ENCODE peak calls at places on chromosomes 16 and 17, in eight cellular contexts. O is HL-60, G is HCT116, A is Panc1, X is K562, T is SK-N-SH, J is HepG2, Y is GM12878. Z is an unnamed sample.

GRCh38 chr17:80116923-80117380 is 15.6 kb downstream of the GAA start:
- DNase-seq in J (no peak), T (peak), X (no peak), A (no peak), O (no peak), G (no peak), Y (no peak), Z (no peak)

GRCh38 chr17:40646791-40647548 is 648 bp downstream of the SMARCE1 start:
- DNase-seq in X (peak), A (no peak), J (peak), T (no peak), Y (no peak), O (peak), G (peak), Z (peak)

GRCh38 chr17:17420561-17421269 is 56.1 kb upstream of the MED9 start:
- DNase-seq in X (peak), J (no peak), T (no peak), O (no peak), G (no peak), Y (no peak), A (no peak), Z (no peak)

GRCh38 chr17:10186771-10187425 is 11.5 kb downstream of the GAS7 start:
- DNase-seq in Y (no peak), J (no peak), X (no peak), G (no peak), T (no peak), A (no peak), O (no peak), Z (no peak)

GRCh38 chr16:54903047-54903446 is 27.6 kb upstream of the IRX5 start:
- DNase-seq in Y (no peak), X (no peak), J (no peak), G (no peak), O (no peak), T (no peak), A (no peak), Z (no peak)

GRCh38 chr17:79761894-79762570 is 15.9 kb upstream of the CBX2 start:
- DNase-seq in T (no peak), G (no peak), X (no peak), Y (no peak), O (no peak), A (no peak), J (no peak), Z (no peak)

GRCh38 chr16:70676571-70677498 is 9.0 kb downstream of the MTSS2 start:
- DNase-seq in T (peak), J (no peak), G (no peak), X (no peak), A (no peak), Y (no peak), O (no peak), Z (no peak)

GRCh38 chr16:76959166-76959565 is 231.8 kb upstream of the MON1B start:
- DNase-seq in T (no peak), G (no peak), Y (no peak), J (no peak), X (no peak), O (no peak), A (no peak), Z (no peak)

GRCh38 chr17:12463102-12463501 is 202.6 kb upstream of the MYOCD start:
- DNase-seq in A (no peak), O (no peak), G (no peak), Y (no peak), T (no peak), J (no peak), X (no peak), Z (no peak)

GRCh38 chr16:58077796-58078195 is 51.4 kb downstream of the CFAP20 start:
- DNase-seq in G (no peak), J (no peak), X (no peak), O (no peak), T (no peak), A (no peak), Y (no peak), Z (no peak)

GRCh38 chr16:53893731-53894435 is 189.9 kb downstream of the FTO start:
- DNase-seq in X (no peak), T (no peak), O (no peak), A (no peak), G (no peak), J (no peak), Y (no peak), Z (no peak)

GRCh38 chr17:40338058-40338457 is 26.5 kb downstream of the GJD3 start:
- DNase-seq in G (no peak), T (no peak), J (no peak), A (no peak), Y (no peak), O (peak), X (no peak), Z (no peak)

GRCh38 chr17:77905266-77905665 is 53.2 kb upstream of the TNRC6C start:
- DNase-seq in O (no peak), A (no peak), J (no peak), T (no peak), G (no peak), Y (no peak), X (no peak), Z (no peak)

GRCh38 chr17:45838751-45839150 is 5.9 kb upstream of the SPPL2C start:
- DNase-seq in O (no peak), Y (no peak), X (no peak), J (no peak), A (no peak), G (no peak), T (no peak), Z (no peak)

GRCh38 chr17:47253541-47254402 is at the start of gene ITGB3:
- DNase-seq in A (no peak), G (peak), O (peak), Y (no peak), X (peak), T (peak), J (peak), Z (peak)

GRCh38 chr16:524274-525011 is 3.1 kb upstream of the CAPN15 start:
- DNase-seq in O (no peak), A (no peak), Y (no peak), J (no peak), X (no peak), G (no peak), T (no peak), Z (no peak)
- TF ChIP-seq CTCF in O (no peak), A (no peak), Y (no peak), J (no peak), X (no peak), G (no peak), T (no peak), Z (no peak)

GRCh38 chr16:16974192-16974591 is 496.6 kb downstream of the XYLT1 start:
- DNase-seq in A (no peak), G (no peak), T (no peak), Y (no peak), J (no peak), X (no peak), O (no peak), Z (no peak)
- TF ChIP-seq POLR2AphosphoS5 in A (no peak), G (no peak), T (no peak), Y (no peak), J (no peak), X (no peak), O (no peak), Z (no peak)

DNA sequence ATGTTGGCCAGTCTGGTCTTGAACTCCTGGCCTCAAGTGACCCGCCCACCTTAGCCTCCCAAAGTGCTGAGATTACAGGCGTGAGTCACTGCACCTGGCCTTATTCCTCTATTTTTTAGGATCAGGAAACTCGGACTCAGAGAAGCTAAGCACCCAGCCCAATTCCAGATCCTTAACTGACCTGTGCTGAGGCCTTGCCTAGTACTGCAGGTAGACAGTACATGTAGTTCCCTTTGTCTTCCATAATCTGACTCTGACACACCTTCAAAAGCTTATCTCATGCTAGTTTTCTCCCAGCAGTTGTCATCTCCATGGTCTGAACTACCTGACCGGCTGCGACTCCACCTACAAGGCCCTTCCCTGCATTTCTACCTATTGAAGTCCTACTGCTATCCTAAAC is 65.7 kb upstream of the AXIN2 start:
- DNase-seq in O (no peak), G (no peak), X (no peak), A (no peak), T (no peak), Y (no peak), J (no peak), Z (no peak)
- TF ChIP-seq REST in O (no peak), G (no peak), X (no peak), A (no peak), T (no peak), Y (no peak), J (no peak), Z (no peak)

GRCh38 chr17:83085103-83085502 is 5.7 kb downstream of the METRNL start:
- DNase-seq in G (no peak), O (no peak), A (no peak), X (no peak), Y (no peak), J (no peak), T (no peak), Z (no peak)

GRCh38 chr17:83084214-83084613 is 4.8 kb downstream of the METRNL start:
- DNase-seq in T (no peak), O (no peak), Y (no peak), A (no peak), J (no peak), X (no peak), G (no peak), Z (no peak)

GRCh38 chr17:83084621-83085056 is 5.2 kb downstream of the METRNL start:
- DNase-seq in X (no peak), O (no peak), A (no peak), G (no peak), Y (no peak), J (no peak), T (no peak), Z (no peak)

GRCh38 chr17:83086197-83086880 is 6.9 kb downstream of the METRNL start:
- DNase-seq in J (no peak), T (no peak), G (no peak), O (peak), Y (no peak), X (no peak), A (no peak), Z (no peak)

DNA sequence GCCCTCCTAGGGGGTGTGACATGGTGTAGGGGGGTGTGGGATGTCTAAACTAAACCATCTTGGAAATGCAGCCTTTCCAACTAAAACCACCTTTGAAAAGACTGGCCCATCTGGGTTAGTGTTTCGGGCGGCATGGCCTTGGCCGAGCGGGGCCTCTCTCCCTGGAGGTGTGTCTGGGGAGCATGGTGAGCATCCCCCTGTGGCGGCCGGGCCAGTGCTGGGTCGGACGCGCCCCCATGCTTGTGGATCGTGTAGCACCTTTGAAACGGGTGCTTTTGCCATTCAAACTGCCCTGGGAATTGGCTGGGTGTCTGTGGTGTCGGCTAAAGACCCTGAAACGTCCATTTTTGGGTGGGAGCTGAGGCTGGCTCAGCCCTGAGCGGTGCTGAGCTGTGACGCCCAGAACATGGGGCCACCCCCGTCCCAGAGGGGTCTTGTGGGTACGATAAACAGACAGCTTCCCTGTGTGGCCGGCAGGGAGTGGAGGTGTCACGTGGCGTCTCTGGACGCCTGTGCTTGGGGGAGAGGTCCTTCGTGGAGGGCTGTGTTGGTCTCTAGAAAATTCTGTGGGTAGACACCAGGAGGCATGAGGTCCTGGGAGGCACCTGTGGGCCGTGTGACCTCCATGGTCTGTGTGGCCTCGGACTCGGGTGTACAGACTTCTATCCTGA is 6.3 kb downstream of the METRNL start:
- DNase-seq in Y (no peak), G (no peak), X (no peak), T (no peak), O (no peak), A (no peak), J (no peak), Z (no peak)
- TF ChIP-seq CTCF in Y (no peak), G (no peak), X (no peak), T (no peak), O (no peak), A (no peak), J (no peak), Z (no peak)

GRCh38 chr16:73265124-73265838 is 217.4 kb upstream of the ZFHX3 start:
- DNase-seq in G (no peak), X (peak), Y (no peak), J (no peak), A (no peak), O (no peak), T (no peak), Z (peak)

GRCh38 chr16:73268311-73268997 is 220.5 kb upstream of the ZFHX3 start:
- DNase-seq in T (peak), A (no peak), G (no peak), O (no peak), Y (no peak), J (peak), X (no peak), Z (peak)

DNA sequence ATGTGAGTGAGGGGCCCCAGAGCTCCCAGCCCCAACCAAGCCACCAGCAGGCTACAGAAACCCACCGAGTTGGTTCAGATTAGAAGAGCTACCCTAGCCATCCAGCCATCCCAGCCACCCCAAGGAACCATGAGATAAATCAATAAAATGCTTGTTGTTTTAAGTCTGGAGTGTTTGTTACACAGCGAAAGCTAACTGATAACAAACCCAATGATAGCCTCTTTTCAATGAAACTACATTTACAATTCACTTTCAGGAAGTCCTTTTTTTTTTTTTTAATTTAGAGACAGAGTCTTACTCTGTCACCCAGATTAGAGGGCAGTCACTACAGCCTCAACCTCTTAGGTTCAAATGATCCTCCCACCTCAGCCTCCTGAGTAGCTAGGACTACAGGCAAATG is 215.0 kb upstream of the ZFHX3 start:
- DNase-seq in A (no peak), J (no peak), Y (no peak), O (no peak), T (no peak), G (no peak), X (no peak), Z (no peak)
- TF ChIP-seq POLR2AphosphoS5 in A (no peak), J (no peak), Y (no peak), O (no peak), T (no peak), G (no peak), X (no peak), Z (no peak)

GRCh38 chr17:64447526-64447925 is 1.4 kb upstream of the MILR1 start:
- DNase-seq in G (no peak), A (no peak), X (no peak), O (no peak), T (no peak), J (no peak), Y (no peak), Z (no peak)

GRCh38 chr17:64443086-64443760 is 5.7 kb upstream of the MILR1 start:
- DNase-seq in T (no peak), O (no peak), X (no peak), A (no peak), J (no peak), G (peak), Y (no peak), Z (peak)

GRCh38 chr17:64441772-64442549 is 7.0 kb upstream of the MILR1 start:
- DNase-seq in G (no peak), A (no peak), J (peak), X (peak), O (peak), T (no peak), Y (no peak), Z (no peak)

GRCh38 chr17:64437944-64438525 is 10.9 kb upstream of the MILR1 start:
- DNase-seq in J (no peak), A (no peak), Y (no peak), O (no peak), X (no peak), T (no peak), G (no peak), Z (no peak)

DNA sequence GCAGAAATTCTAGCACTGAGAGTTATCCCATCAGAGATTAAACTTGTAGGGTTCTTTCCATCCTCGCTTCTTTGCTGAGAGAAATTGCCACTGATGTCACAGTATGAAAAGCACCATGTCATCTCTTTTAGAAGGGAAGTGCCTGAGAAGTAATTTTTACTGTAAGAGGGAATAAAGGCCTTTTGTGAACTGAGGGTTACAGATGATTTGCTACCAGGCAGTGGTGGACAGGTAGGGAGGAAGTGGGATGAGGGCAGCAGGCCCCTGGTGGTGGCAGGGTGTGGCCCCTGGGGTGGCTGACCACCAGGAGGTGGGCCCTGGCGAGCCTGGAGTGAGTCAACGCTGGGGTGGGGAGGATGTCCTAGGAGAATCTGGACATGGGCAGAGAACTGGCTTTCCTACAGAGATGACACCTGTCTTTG is 6.4 kb upstream of the MILR1 start:
- DNase-seq in A (no peak), X (no peak), T (no peak), O (no peak), J (no peak), Y (no peak), G (no peak), Z (no peak)
- TF ChIP-seq REST in A (no peak), X (no peak), T (no peak), O (no peak), J (no peak), Y (no peak), G (no peak), Z (no peak)

DNA sequence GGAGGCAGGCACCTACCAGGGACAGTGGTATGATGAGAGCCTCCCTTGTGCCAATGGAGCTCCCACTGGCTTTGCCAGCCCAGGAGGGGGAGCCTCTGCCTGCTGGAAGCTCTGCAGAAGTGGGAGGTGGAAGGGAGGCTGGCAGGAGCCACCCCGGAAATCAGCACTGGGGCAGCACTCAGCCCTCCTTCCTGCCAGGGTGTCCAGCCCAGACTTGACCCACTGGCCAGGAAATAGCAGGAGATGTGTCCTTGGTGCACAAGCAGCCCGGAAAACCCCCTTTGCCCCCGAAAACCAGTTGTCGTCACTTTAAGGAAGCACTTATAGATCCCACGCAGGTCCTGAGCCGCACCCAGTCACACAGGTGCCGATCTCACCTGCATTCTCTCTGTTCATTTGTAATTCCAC is 49.3 kb upstream of the CACNG4 start:
- DNase-seq in X (no peak), T (peak), J (peak), G (peak), Y (no peak), O (no peak), A (no peak), Z (peak)
- TF ChIP-seq CTCF in X (no peak), T (peak), J (peak), G (peak), Y (peak), O (no peak), A (peak), Z (peak)

GRCh38 chr16:89363621-89364393 is 126.6 kb downstream of the ANKRD11 start:
- DNase-seq in T (peak), O (peak), A (no peak), Y (no peak), G (peak), X (peak), J (peak), Z (no peak)

GRCh38 chr16:89365044-89365467 is 125.3 kb downstream of the ANKRD11 start:
- DNase-seq in T (peak), A (no peak), O (peak), Y (no peak), G (no peak), X (no peak), J (no peak), Z (no peak)

GRCh38 chr16:89366561-89367537 is 123.5 kb downstream of the ANKRD11 start:
- DNase-seq in A (no peak), Y (no peak), J (no peak), T (peak), X (no peak), G (no peak), O (no peak), Z (no peak)

GRCh38 chr16:89365996-89366395 is 124.4 kb downstream of the ANKRD11 start:
- DNase-seq in J (no peak), Y (no peak), G (no peak), A (no peak), T (no peak), X (no peak), O (no peak), Z (no peak)

GRCh38 chr16:89364603-89365002 is 125.8 kb downstream of the ANKRD11 start:
- DNase-seq in O (no peak), A (no peak), X (peak), T (peak), G (no peak), Y (no peak), J (no peak), Z (no peak)
- TF ChIP-seq POLR2AphosphoS5 in O (no peak), A (no peak), X (no peak), T (no peak), G (no peak), Y (no peak), J (no peak), Z (no peak)